ENCODE peak calls at places on chromosomes 13 and 19, in seven cellular contexts. I is heart right ventricle, N is AG10803, T is H1, S is body of pancreas, H is neural progenitor cell, J is cardiac fibroblast. E is an unnamed sample.

GRCh38 chr13:66547685-66548084 is 682.5 kb downstream of the PCDH9 start:
- DNase-seq in S (no peak), J (no peak), H (no peak), I (no peak), N (no peak), T (no peak), E (no peak)

GRCh38 chr19:17647071-17648020 is 40.8 kb downstream of the UNC13A start:
- DNase-seq in J (no peak), N (no peak), I (no peak), T (no peak), H (peak), S (no peak), E (no peak)

GRCh38 chr13:87120476-87120875 is 550.7 kb upstream of the SLITRK5 start:
- DNase-seq in T (no peak), J (no peak), N (no peak), I (no peak), H (no peak), S (no peak), E (peak)

GRCh38 chr13:87999791-88000190 is 328.6 kb downstream of the SLITRK5 start:
- DNase-seq in N (no peak), T (no peak), J (no peak), S (no peak), I (no peak), H (no peak), E (peak)

GRCh38 chr13:35549481-35549880 is 73.0 kb upstream of the MAB21L1 start:
- DNase-seq in I (no peak), H (no peak), T (no peak), N (peak), J (peak), S (no peak), E (peak)

GRCh38 chr19:35776102-35776788 is 881 bp downstream of the ARHGAP33 start:
- DNase-seq in H (peak), T (no peak), J (no peak), S (no peak), I (no peak), N (no peak), E (no peak)

GRCh38 chr19:14577885-14578427 is 4.9 kb upstream of the CLEC17A start:
- DNase-seq in H (peak), S (no peak), J (no peak), T (no peak), N (no peak), I (no peak), E (no peak)

GRCh38 chr13:112702983-112703379 is 13.1 kb downstream of the ATP11A start:
- DNase-seq in N (no peak), H (no peak), I (no peak), J (no peak), T (no peak), S (no peak), E (no peak)

GRCh38 chr19:39207293-39207836 is 3.3 kb upstream of the SYCN start:
- DNase-seq in I (no peak), N (no peak), S (no peak), H (no peak), T (no peak), J (no peak), E (no peak)

GRCh38 chr13:66312312-66313087 is 917.6 kb downstream of the PCDH9 start:
- DNase-seq in S (peak), H (no peak), J (peak), N (peak), T (no peak), I (no peak), E (peak)

GRCh38 chr19:42121666-42122069 is 10.6 kb downstream of the POU2F2 start:
- DNase-seq in J (peak), H (no peak), T (no peak), S (no peak), N (peak), I (peak), E (peak)

GRCh38 chr13:57633950-57634828 is 2.6 kb downstream of the PCDH17 start:
- DNase-seq in S (peak), I (peak), N (no peak), H (peak), J (no peak), T (no peak), E (no peak)

GRCh38 chr19:5052515-5052914 is 83.6 kb downstream of the KDM4B start:
- DNase-seq in I (no peak), N (no peak), H (peak), S (no peak), J (no peak), T (no peak), E (no peak)

GRCh38 chr19:18948075-18948975 is 7.3 kb upstream of the HOMER3 start:
- DNase-seq in I (no peak), N (no peak), J (peak), H (no peak), S (no peak), T (no peak), E (no peak)

GRCh38 chr13:51000576-51001260 is 91.1 kb downstream of the RNASEH2B start:
- DNase-seq in I (peak), J (peak), T (no peak), H (no peak), S (no peak), N (peak), E (peak)

GRCh38 chr19:22619371-22619770 is 14.8 kb upstream of the ZNF492 start:
- DNase-seq in H (no peak), N (no peak), I (no peak), J (no peak), T (no peak), S (no peak), E (no peak)

GRCh38 chr13:41995946-41996345 is 35.0 kb upstream of the VWA8 start:
- DNase-seq in T (no peak), I (no peak), J (peak), N (no peak), S (no peak), H (no peak), E (peak)

GRCh38 chr19:56309511-56310185 is 5.0 kb downstream of the ZSCAN5A start:
- DNase-seq in J (peak), H (peak), T (peak), S (peak), I (peak), N (peak), E (peak)

GRCh38 chr19:19405919-19406877 is 723 bp downstream of the GATAD2A start:
- DNase-seq in N (peak), I (peak), H (peak), J (peak), T (no peak), S (peak), E (peak)

GRCh38 chr13:35768551-35768950 is 292.1 kb upstream of the MAB21L1 start:
- DNase-seq in J (peak), S (no peak), H (no peak), I (no peak), T (no peak), N (peak), E (peak)

GRCh38 chr19:38596057-38596981 is 21.4 kb downstream of the MAP4K1 start:
- DNase-seq in N (no peak), J (no peak), S (peak), I (no peak), H (peak), T (peak), E (no peak)

GRCh38 chr13:51780099-51780498 is 23.9 kb downstream of the DHRS12 start:
- DNase-seq in H (no peak), I (no peak), N (no peak), S (no peak), J (no peak), T (no peak), E (no peak)

GRCh38 chr13:64276232-64276631 is 2860.6 kb upstream of the PCDH20 start:
- DNase-seq in N (no peak), H (no peak), J (no peak), S (no peak), I (no peak), T (no peak), E (no peak)

GRCh38 chr19:10352764-10353671 is 13.6 kb upstream of the ICAM3 start:
- DNase-seq in H (peak), S (no peak), I (peak), T (peak), N (no peak), J (peak), E (no peak)

GRCh38 chr13:66859078-66859477 is 371.1 kb downstream of the PCDH9 start:
- DNase-seq in N (no peak), J (peak), H (no peak), S (no peak), T (no peak), I (no peak), E (peak)

GRCh38 chr19:2199215-2199614 is 35.5 kb downstream of the DOT1L start:
- DNase-seq in T (no peak), N (no peak), H (peak), S (no peak), J (no peak), I (no peak), E (no peak)

GRCh38 chr13:29162638-29163037 is 342.5 kb downstream of the MTUS2 start:
- DNase-seq in N (peak), J (no peak), T (no peak), I (no peak), S (no peak), H (no peak), E (no peak)

GRCh38 chr19:46372901-46373572 is 26.1 kb downstream of the PPP5C start:
- DNase-seq in N (peak), I (no peak), S (peak), J (peak), T (no peak), H (peak), E (peak)

GRCh38 chr13:113630296-113630695 is 27.7 kb downstream of the ATP4B start:
- DNase-seq in H (no peak), T (no peak), S (no peak), N (no peak), J (no peak), I (peak), E (no peak)

GRCh38 chr19:51511353-51511752 is 9.8 kb upstream of the SIGLEC12 start:
- DNase-seq in T (peak), H (peak), J (peak), N (no peak), I (no peak), S (no peak), E (no peak)

GRCh38 chr19:40791349-40791748 is 7.6 kb upstream of the EGLN2 start:
- DNase-seq in J (no peak), N (no peak), S (no peak), H (no peak), T (no peak), I (no peak), E (no peak)

GRCh38 chr19:42606660-42607351 is 12.1 kb upstream of the CEACAM8 start:
- DNase-seq in J (peak), T (peak), N (peak), H (peak), S (peak), I (peak), E (peak)

GRCh38 chr19:51546650-51547396 is 15.4 kb upstream of the SIGLEC6 start:
- DNase-seq in N (peak), J (peak), S (no peak), H (no peak), I (no peak), T (no peak), E (peak)

GRCh38 chr13:74114641-74115040 is 19.6 kb downstream of the KLF12 start:
- DNase-seq in S (no peak), J (no peak), I (no peak), T (no peak), H (no peak), N (no peak), E (no peak)
- TF ChIP-seq CTCF in S (no peak), J (no peak), I (no peak), T (no peak), H (no peak), N (no peak), E (no peak)

GRCh38 chr13:44967656-44968451 is 21.4 kb downstream of the NUFIP1 start:
- DNase-seq in S (no peak), N (peak), T (no peak), H (no peak), J (peak), I (no peak), E (peak)
- TF ChIP-seq CTCF in S (peak), N (peak), T (no peak), H (no peak), J (peak), I (no peak), E (peak)

GRCh38 chr19:30672926-30673325 is 300.7 kb downstream of the ZNF536 start:
- DNase-seq in N (no peak), J (no peak), S (no peak), T (no peak), I (no peak), H (no peak), E (no peak)

GRCh38 chr19:30670562-30671513 is 298.7 kb downstream of the ZNF536 start:
- DNase-seq in N (no peak), T (no peak), I (no peak), H (no peak), J (no peak), S (no peak), E (no peak)

GRCh38 chr19:30670011-30670329 is 297.8 kb downstream of the ZNF536 start:
- DNase-seq in H (no peak), N (no peak), S (no peak), T (no peak), J (no peak), I (no peak), E (no peak)

GRCh38 chr19:30673336-30673735 is 301.2 kb downstream of the ZNF536 start:
- DNase-seq in N (no peak), I (no peak), H (no peak), J (no peak), S (no peak), T (no peak), E (no peak)

GRCh38 chr19:30671622-30672051 is 299.5 kb downstream of the ZNF536 start:
- DNase-seq in I (peak), J (no peak), S (no peak), T (no peak), H (no peak), N (peak), E (peak)
- TF ChIP-seq CTCF in I (no peak), J (no peak), S (no peak), T (no peak), H (no peak), N (no peak), E (no peak)

DNA sequence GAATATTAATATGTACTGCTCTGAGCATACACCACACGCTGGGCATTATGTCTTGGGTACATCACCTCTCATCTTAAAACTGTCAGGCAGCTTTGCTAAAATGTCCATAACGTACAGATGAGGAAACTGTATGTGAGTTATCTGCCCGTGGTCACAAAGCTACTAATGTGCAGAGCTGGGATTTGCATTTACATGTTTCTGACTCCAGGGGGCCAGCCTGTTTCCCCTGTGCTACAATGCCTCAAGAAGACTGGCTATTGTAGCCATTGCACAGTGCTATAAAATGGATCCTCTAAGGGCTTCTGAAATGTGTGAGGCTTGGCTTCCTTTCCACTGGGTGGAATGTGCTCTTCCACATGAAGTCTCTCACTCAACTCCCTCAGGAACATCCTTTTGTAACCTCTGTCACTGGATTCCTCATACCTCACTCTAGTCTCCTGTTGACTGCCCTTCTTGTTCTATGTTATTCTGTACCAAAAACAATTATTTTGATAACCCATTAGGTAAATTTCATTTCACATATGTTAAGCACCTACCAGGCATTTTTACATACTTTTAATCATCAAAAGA is 95.6 kb upstream of the HTR2A start:
- DNase-seq in H (peak), N (peak), J (peak), T (no peak), I (no peak), S (no peak), E (peak)
- TF ChIP-seq CTCF in H (peak), N (peak), J (peak), T (peak), I (no peak), S (no peak), E (peak)